ENCODE peak calls at places on chromosomes 7 and 10, in ten cellular contexts. O, G, U, K, F, S, I, D, M and R are unnamed samples.

GRCh38 chr7:30162622-30163124 is 27.9 kb downstream of the MTURN start:
- DNase-seq in O (no peak), G (no peak), U (peak), K (no peak), F (no peak), S (no peak), I (no peak), D (peak), M (no peak), R (no peak)

GRCh38 chr7:117186631-117187030 is 136.2 kb downstream of the WNT2 start:
- DNase-seq in O (no peak), G (no peak), U (no peak), K (no peak), F (no peak), S (no peak), I (no peak), D (no peak), M (no peak), R (no peak)

GRCh38 chr10:100645111-100645510 is 100.3 kb upstream of the PAX2 start:
- DNase-seq in O (no peak), G (no peak), U (no peak), K (no peak), F (no peak), S (no peak), I (no peak), D (no peak), M (no peak), R (no peak)

GRCh38 chr10:52486840-52487611 is 172.9 kb downstream of the DKK1 start:
- DNase-seq in O (no peak), G (no peak), U (peak), K (no peak), F (no peak), S (peak), I (no peak), D (peak), M (no peak), R (no peak)

GRCh38 chr7:116194115-116194514 is 16.2 kb upstream of the TES start:
- DNase-seq in O (no peak), G (no peak), U (no peak), K (no peak), F (no peak), S (no peak), I (no peak), D (no peak), M (no peak), R (no peak)

GRCh38 chr10:100485841-100486495 is 23.2 kb downstream of the WNT8B start:
- DNase-seq in O (no peak), G (no peak), U (no peak), K (no peak), F (no peak), S (no peak), I (no peak), D (no peak), M (no peak), R (no peak)

GRCh38 chr10:73859441-73860049 is 14.8 kb downstream of the CAMK2G start:
- DNase-seq in O (no peak), G (no peak), U (peak), K (no peak), F (peak), S (no peak), I (no peak), D (no peak), M (no peak), R (no peak)

GRCh38 chr10:78865518-78865835 is 203.3 kb upstream of the ZMIZ1 start:
- DNase-seq in O (no peak), G (no peak), U (peak), K (no peak), F (no peak), S (no peak), I (no peak), D (no peak), M (no peak), R (peak)

GRCh38 chr7:90736968-90737939 is 141.1 kb downstream of the CDK14 start:
- DNase-seq in O (no peak), G (no peak), U (no peak), K (no peak), F (peak), S (peak), I (no peak), D (no peak), M (no peak), R (no peak)

GRCh38 chr7:27095050-27095896 is 527 bp downstream of the HOXA1 start:
- DNase-seq in O (no peak), G (no peak), U (no peak), K (no peak), F (no peak), S (no peak), I (no peak), D (peak), M (no peak), R (peak)

GRCh38 chr7:48964074-48964473 is 39.7 kb downstream of the CDC14C start:
- DNase-seq in O (no peak), G (no peak), U (peak), K (no peak), F (no peak), S (no peak), I (no peak), D (no peak), M (no peak), R (no peak)

GRCh38 chr10:79356104-79356503 is 8.8 kb downstream of the PPIF start:
- DNase-seq in O (no peak), G (no peak), U (no peak), K (peak), F (no peak), S (no peak), I (no peak), D (no peak), M (no peak), R (no peak)

GRCh38 chr7:108301387-108301786 is 154.8 kb downstream of the NRCAM start:
- DNase-seq in O (no peak), G (no peak), U (no peak), K (no peak), F (no peak), S (no peak), I (no peak), D (no peak), M (no peak), R (no peak)

GRCh38 chr7:25804154-25804553 is 347.8 kb upstream of the NFE2L3 start:
- DNase-seq in O (no peak), G (no peak), U (no peak), K (no peak), F (no peak), S (no peak), I (no peak), D (peak), M (no peak), R (no peak)

GRCh38 chr7:98483276-98483963 is 82.5 kb upstream of the BAIAP2L1 start:
- DNase-seq in O (no peak), G (no peak), U (no peak), K (no peak), F (no peak), S (no peak), I (no peak), D (no peak), M (no peak), R (no peak)

GRCh38 chr7:6237730-6238129 is 34.7 kb downstream of the CYTH3 start:
- DNase-seq in O (no peak), G (no peak), U (no peak), K (no peak), F (no peak), S (no peak), I (no peak), D (no peak), M (no peak), R (no peak)

GRCh38 chr10:93431361-93431760 is 50.8 kb downstream of the MYOF start:
- DNase-seq in O (no peak), G (no peak), U (no peak), K (no peak), F (no peak), S (no peak), I (no peak), D (no peak), M (no peak), R (no peak)

GRCh38 chr10:78438094-78438906 is 404.6 kb downstream of the RPS24 start:
- DNase-seq in O (no peak), G (no peak), U (no peak), K (peak), F (no peak), S (no peak), I (no peak), D (no peak), M (no peak), R (no peak)

GRCh38 chr10:123567984-123568745 is 98.0 kb upstream of the GPR26 start:
- DNase-seq in O (no peak), G (no peak), U (no peak), K (peak), F (no peak), S (no peak), I (no peak), D (no peak), M (no peak), R (peak)

GRCh38 chr7:66169616-66170015 is 35.5 kb upstream of the TPST1 start:
- DNase-seq in O (no peak), G (no peak), U (no peak), K (no peak), F (no peak), S (no peak), I (no peak), D (peak), M (no peak), R (no peak)

GRCh38 chr7:157717211-157718174 is 380.7 kb downstream of the DNAJB6 start:
- DNase-seq in O (no peak), G (no peak), U (no peak), K (peak), F (no peak), S (no peak), I (no peak), D (no peak), M (no peak), R (no peak)

GRCh38 chr10:27716521-27716920 is 29.1 kb downstream of the MKX start:
- DNase-seq in O (no peak), G (no peak), U (peak), K (no peak), F (no peak), S (no peak), I (no peak), D (no peak), M (no peak), R (no peak)

GRCh38 chr7:137804819-137805218 is 42.0 kb downstream of the DGKI start:
- DNase-seq in O (no peak), G (no peak), U (no peak), K (no peak), F (no peak), S (no peak), I (no peak), D (no peak), M (no peak), R (no peak)

GRCh38 chr10:125348536-125348935 is 188.2 kb upstream of the CTBP2 start:
- DNase-seq in O (no peak), G (no peak), U (no peak), K (no peak), F (no peak), S (no peak), I (no peak), D (no peak), M (no peak), R (no peak)

GRCh38 chr10:125340871-125341270 is 180.5 kb upstream of the CTBP2 start:
- DNase-seq in O (no peak), G (no peak), U (peak), K (no peak), F (no peak), S (no peak), I (no peak), D (peak), M (no peak), R (no peak)

GRCh38 chr10:125344573-125345121 is 184.3 kb upstream of the CTBP2 start:
- DNase-seq in O (no peak), G (no peak), U (no peak), K (no peak), F (peak), S (no peak), I (peak), D (no peak), M (peak), R (no peak)

GRCh38 chr10:125341611-125342010 is 181.2 kb upstream of the CTBP2 start:
- DNase-seq in O (no peak), G (no peak), U (no peak), K (no peak), F (no peak), S (no peak), I (no peak), D (no peak), M (no peak), R (no peak)

DNA sequence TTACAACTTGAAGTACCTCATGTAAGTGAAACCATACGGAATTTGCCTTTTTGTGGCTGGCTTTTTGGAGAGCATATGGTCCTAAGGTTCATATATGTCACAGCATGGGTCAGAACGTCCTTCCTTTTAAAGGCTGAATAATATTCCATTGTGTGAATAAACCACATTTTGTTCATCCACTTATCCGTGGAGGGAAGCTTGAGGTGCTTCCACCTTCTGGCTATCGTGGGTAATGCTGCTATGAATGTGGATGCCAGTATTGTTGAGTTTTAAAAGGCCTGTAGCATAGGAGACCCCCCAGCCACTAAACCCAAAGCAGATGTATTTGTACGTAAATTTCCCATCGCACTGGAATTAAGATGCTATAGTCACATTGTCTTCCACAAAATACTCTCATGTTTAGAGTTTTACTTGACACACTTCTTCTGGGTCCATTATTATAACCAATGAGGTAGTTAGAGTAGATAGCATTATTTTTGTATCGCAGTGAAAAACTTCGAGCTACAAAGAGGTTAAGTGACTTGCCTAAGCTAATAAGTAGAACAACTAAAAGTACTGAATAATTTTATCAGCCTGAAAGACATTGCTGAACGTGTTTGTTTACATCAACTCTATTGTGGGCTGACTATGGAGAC is 182.9 kb upstream of the CTBP2 start:
- DNase-seq in O (peak), G (peak), U (peak), K (no peak), F (no peak), S (no peak), I (no peak), D (peak), M (peak), R (no peak)
- TF ChIP-seq CTCF in O (peak), G (peak), U (peak), K (no peak), F (peak), S (peak), I (peak), D (peak), M (peak), R (peak)

DNA sequence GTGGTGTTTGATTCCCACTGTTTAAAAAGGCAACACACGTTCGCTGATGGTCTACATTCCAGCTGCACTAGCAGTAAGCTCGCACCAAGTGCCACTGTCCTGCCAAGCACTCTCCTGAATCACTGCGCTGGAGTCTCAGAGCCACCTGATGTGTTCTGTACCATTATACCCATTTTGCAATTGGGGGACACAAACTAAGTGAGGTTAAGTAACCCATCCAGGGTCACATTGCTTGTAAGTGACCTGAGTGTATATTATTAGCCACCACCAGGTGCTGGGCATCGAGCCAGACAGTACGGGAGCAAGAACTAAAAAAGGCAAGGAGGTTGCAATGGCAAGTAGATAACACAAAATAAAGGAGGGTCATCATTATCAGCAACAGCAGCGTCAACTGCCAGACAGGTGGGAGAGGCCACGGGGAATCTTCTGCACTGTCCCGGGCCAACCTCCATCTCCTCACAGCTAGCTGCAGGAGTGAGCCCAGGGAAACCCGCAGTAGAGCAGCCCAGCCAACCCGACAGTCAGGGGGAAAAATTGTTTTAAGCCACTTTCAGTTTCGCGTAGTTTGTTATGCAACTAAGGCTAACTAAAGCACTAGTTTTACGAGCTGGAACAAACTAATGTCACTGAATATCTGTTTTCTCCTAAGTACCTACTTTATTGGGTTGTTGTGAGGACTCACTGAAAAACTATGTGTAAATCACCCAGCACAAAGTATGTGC is 712 bp upstream of the CPVL start:
- DNase-seq in O (no peak), G (no peak), U (peak), K (no peak), F (no peak), S (peak), I (peak), D (no peak), M (peak), R (no peak)
- TF ChIP-seq CTCF in O (no peak), G (peak), U (no peak), K (no peak), F (no peak), S (peak), I (no peak), D (no peak), M (no peak), R (peak)

DNA sequence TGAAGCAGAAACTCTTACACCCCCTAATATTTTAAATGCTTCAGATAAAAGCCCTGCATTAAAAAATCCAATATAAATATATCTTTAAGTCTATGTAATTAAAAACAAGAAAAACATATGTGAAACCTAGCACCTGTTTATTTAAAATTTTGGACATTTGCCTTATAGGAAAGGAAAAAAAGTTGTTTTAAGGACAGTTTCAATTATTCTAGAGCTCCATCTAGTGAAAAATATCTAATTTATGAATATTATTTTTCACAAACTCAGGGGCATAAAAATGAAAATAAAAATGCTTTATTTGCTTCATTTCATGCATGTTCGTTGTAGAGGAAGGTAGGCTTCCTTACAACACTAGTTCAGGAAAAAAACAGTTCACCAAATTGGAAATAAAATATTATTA is 26.1 kb downstream of the ENKUR start:
- DNase-seq in O (no peak), G (no peak), U (no peak), K (no peak), F (no peak), S (no peak), I (no peak), D (no peak), M (no peak), R (no peak)
- TF ChIP-seq CTCF in O (no peak), G (no peak), U (peak), K (no peak), F (no peak), S (no peak), I (no peak), D (no peak), M (no peak), R (no peak)

GRCh38 chr7:127250312-127251047 is 2.3 kb downstream of the GRM8 start:
- DNase-seq in O (no peak), G (no peak), U (no peak), K (no peak), F (no peak), S (no peak), I (no peak), D (peak), M (no peak), R (no peak)
- TF ChIP-seq CTCF in O (no peak), G (no peak), U (peak), K (no peak), F (no peak), S (peak), I (no peak), D (peak), M (no peak), R (no peak)

GRCh38 chr10:106722524-106722923 is 442.0 kb downstream of the SORCS1 start:
- DNase-seq in O (no peak), G (no peak), U (no peak), K (no peak), F (no peak), S (no peak), I (no peak), D (no peak), M (no peak), R (no peak)
- TF ChIP-seq CTCF in O (peak), G (peak), U (no peak), K (no peak), F (no peak), S (no peak), I (no peak), D (no peak), M (peak), R (peak)

GRCh38 chr7:129502708-129503685 is 666 bp downstream of the SMKR1 start:
- DNase-seq in O (peak), G (peak), U (no peak), K (no peak), F (no peak), S (peak), I (peak), D (no peak), M (peak), R (peak)
- TF ChIP-seq CTCF in O (no peak), G (peak), U (no peak), K (no peak), F (peak), S (no peak), I (no peak), D (peak), M (no peak), R (peak)

GRCh38 chr7:20798694-20799121 is 12.0 kb upstream of the SP8 start:
- DNase-seq in O (no peak), G (no peak), U (no peak), K (no peak), F (no peak), S (peak), I (no peak), D (no peak), M (no peak), R (no peak)
- TF ChIP-seq CTCF in O (no peak), G (no peak), U (no peak), K (no peak), F (no peak), S (no peak), I (no peak), D (no peak), M (no peak), R (no peak)

GRCh38 chr10:72563327-72563932 is 62.4 kb downstream of the MICU1 start:
- DNase-seq in O (no peak), G (no peak), U (no peak), K (no peak), F (peak), S (peak), I (no peak), D (peak), M (no peak), R (no peak)

GRCh38 chr10:72573079-72573478 is 52.8 kb downstream of the MICU1 start:
- DNase-seq in O (no peak), G (no peak), U (no peak), K (no peak), F (no peak), S (no peak), I (no peak), D (no peak), M (no peak), R (no peak)

GRCh38 chr10:72564596-72564995 is 61.3 kb downstream of the MICU1 start:
- DNase-seq in O (no peak), G (no peak), U (peak), K (no peak), F (no peak), S (no peak), I (no peak), D (peak), M (no peak), R (no peak)

GRCh38 chr10:72567421-72567820 is 58.5 kb downstream of the MICU1 start:
- DNase-seq in O (peak), G (no peak), U (peak), K (no peak), F (no peak), S (no peak), I (no peak), D (peak), M (no peak), R (no peak)

DNA sequence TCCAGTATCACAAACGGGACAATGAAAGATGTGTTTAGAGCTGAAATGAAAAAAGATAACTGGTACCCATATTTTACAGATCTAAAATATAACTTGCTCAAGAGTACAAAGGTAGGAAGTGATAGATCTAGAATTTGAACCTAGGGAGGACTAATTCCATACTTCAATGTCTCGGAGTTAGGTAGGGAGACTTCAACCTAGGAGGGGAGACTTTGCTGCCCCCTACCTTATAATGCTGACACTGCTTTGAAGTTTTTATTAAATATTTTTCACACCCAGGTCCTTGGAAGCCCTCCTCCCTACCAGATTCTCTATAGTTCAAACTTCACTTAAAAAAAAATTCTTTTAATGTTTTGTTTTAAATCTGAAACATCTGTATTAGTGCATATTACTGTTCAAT is 58.0 kb downstream of the MICU1 start:
- DNase-seq in O (peak), G (no peak), U (peak), K (no peak), F (no peak), S (no peak), I (no peak), D (no peak), M (no peak), R (no peak)
- TF ChIP-seq CTCF in O (peak), G (peak), U (peak), K (no peak), F (peak), S (peak), I (no peak), D (peak), M (no peak), R (peak)

GRCh38 chr10:89251417-89252224 is at the start of gene LIPA:
- DNase-seq in O (peak), G (peak), U (peak), K (peak), F (peak), S (peak), I (peak), D (peak), M (peak), R (peak)
- TF ChIP-seq CTCF in O (no peak), G (no peak), U (no peak), K (no peak), F (no peak), S (no peak), I (no peak), D (no peak), M (no peak), R (no peak)